ENCODE peak calls at places on chromosomes 11 and 22, in nine cellular contexts. One of them, this sample, is unnamed.
A peak's percentile ranks its signal among the peaks of the same experiment; 100 is the strongest.

GRCh38 chr11:6249822-6250555 is 9.6 kb upstream of the CCKBR start:
- DNase-seq in astrocyte of the spinal cord: peak; percentile 77
- DNase-seq in GM12865: no peak
- DNase-seq in HCEC 1CT: peak; percentile 50
- DNase-seq in amniotic stem cell: peak; percentile 40
- DNase-seq in GM23338: no peak
- DNase-seq in activated effector memory CD4-positive, alpha-beta T cell treated with Interleukin-2 at 50 U/mL for 16 hours: no peak
- DNase-seq in heart right ventricle: peak; percentile 73
- DNase-seq in dermis microvascular lymphatic vessel endothelial cell: no peak
- DNase-seq in this sample: peak; percentile 51

GRCh38 chr11:2137202-2138071 is 1.8 kb downstream of the IGF2 start:
- DNase-seq in astrocyte of the spinal cord: peak; percentile 83
- DNase-seq in GM12865: no peak
- DNase-seq in HCEC 1CT: peak; percentile 62
- DNase-seq in amniotic stem cell: peak; percentile 28
- DNase-seq in GM23338: peak; percentile 82
- DNase-seq in activated effector memory CD4-positive, alpha-beta T cell treated with Interleukin-2 at 50 U/mL for 16 hours: no peak
- DNase-seq in heart right ventricle: peak; percentile 72
- DNase-seq in dermis microvascular lymphatic vessel endothelial cell: no peak
- DNase-seq in this sample: no peak

GRCh38 chr11:126284829-126285228 is 1.9 kb downstream of the TIRAP start:
- DNase-seq in astrocyte of the spinal cord: peak; percentile 94
- DNase-seq in GM12865: peak; percentile 91
- DNase-seq in HCEC 1CT: peak; percentile 89
- DNase-seq in amniotic stem cell: peak; percentile 93
- DNase-seq in GM23338: no peak
- DNase-seq in activated effector memory CD4-positive, alpha-beta T cell treated with Interleukin-2 at 50 U/mL for 16 hours: peak; percentile 70
- DNase-seq in heart right ventricle: no peak
- DNase-seq in dermis microvascular lymphatic vessel endothelial cell: peak; percentile 60
- DNase-seq in this sample: peak; percentile 92

GRCh38 chr11:2932850-2933251 is 3.6 kb upstream of the PHLDA2 start:
- DNase-seq in astrocyte of the spinal cord: peak; percentile 81
- DNase-seq in GM12865: no peak
- DNase-seq in HCEC 1CT: no peak
- DNase-seq in amniotic stem cell: no peak
- DNase-seq in GM23338: no peak
- DNase-seq in activated effector memory CD4-positive, alpha-beta T cell treated with Interleukin-2 at 50 U/mL for 16 hours: no peak
- DNase-seq in heart right ventricle: no peak
- DNase-seq in dermis microvascular lymphatic vessel endothelial cell: no peak
- DNase-seq in this sample: peak; percentile 58

GRCh38 chr22:24189249-24190158 is 8.2 kb downstream of the SUSD2 start:
- DNase-seq in astrocyte of the spinal cord: peak; percentile 50
- DNase-seq in GM12865: peak; percentile 54
- DNase-seq in HCEC 1CT: peak; percentile 45
- DNase-seq in amniotic stem cell: no peak
- DNase-seq in GM23338: peak; percentile 90
- DNase-seq in activated effector memory CD4-positive, alpha-beta T cell treated with Interleukin-2 at 50 U/mL for 16 hours: no peak
- DNase-seq in heart right ventricle: peak; percentile 76
- DNase-seq in dermis microvascular lymphatic vessel endothelial cell: peak; percentile 36
- DNase-seq in this sample: no peak

GRCh38 chr22:17388235-17388634 is 19.0 kb downstream of the CECR2 start:
- DNase-seq in astrocyte of the spinal cord: no peak
- DNase-seq in GM12865: no peak
- DNase-seq in HCEC 1CT: no peak
- DNase-seq in amniotic stem cell: no peak
- DNase-seq in GM23338: peak; percentile 65
- DNase-seq in activated effector memory CD4-positive, alpha-beta T cell treated with Interleukin-2 at 50 U/mL for 16 hours: no peak
- DNase-seq in heart right ventricle: no peak
- DNase-seq in dermis microvascular lymphatic vessel endothelial cell: no peak
- DNase-seq in this sample: no peak

GRCh38 chr11:24453129-24453723 is 43.6 kb upstream of the LUZP2 start:
- DNase-seq in astrocyte of the spinal cord: peak; percentile 0
- DNase-seq in GM12865: no peak
- DNase-seq in HCEC 1CT: no peak
- DNase-seq in amniotic stem cell: no peak
- DNase-seq in GM23338: no peak
- DNase-seq in activated effector memory CD4-positive, alpha-beta T cell treated with Interleukin-2 at 50 U/mL for 16 hours: no peak
- DNase-seq in heart right ventricle: no peak
- DNase-seq in dermis microvascular lymphatic vessel endothelial cell: no peak
- DNase-seq in this sample: peak; percentile 49

GRCh38 chr11:4018641-4019040 is 76.0 kb upstream of the RRM1 start:
- DNase-seq in astrocyte of the spinal cord: no peak
- DNase-seq in GM12865: no peak
- DNase-seq in HCEC 1CT: no peak
- DNase-seq in amniotic stem cell: no peak
- DNase-seq in GM23338: no peak
- DNase-seq in activated effector memory CD4-positive, alpha-beta T cell treated with Interleukin-2 at 50 U/mL for 16 hours: no peak
- DNase-seq in heart right ventricle: no peak
- DNase-seq in dermis microvascular lymphatic vessel endothelial cell: no peak
- DNase-seq in this sample: no peak

GRCh38 chr22:33328789-33329296 is 270.7 kb upstream of the SYN3 start:
- DNase-seq in astrocyte of the spinal cord: peak; percentile 50
- DNase-seq in GM12865: peak; percentile 13
- DNase-seq in HCEC 1CT: no peak
- DNase-seq in amniotic stem cell: no peak
- DNase-seq in GM23338: peak; percentile 8
- DNase-seq in activated effector memory CD4-positive, alpha-beta T cell treated with Interleukin-2 at 50 U/mL for 16 hours: no peak
- DNase-seq in heart right ventricle: no peak
- DNase-seq in dermis microvascular lymphatic vessel endothelial cell: no peak
- DNase-seq in this sample: peak; percentile 94

GRCh38 chr11:67292671-67293070 is 3.6 kb downstream of the ANKRD13D start:
- DNase-seq in astrocyte of the spinal cord: no peak
- DNase-seq in GM12865: no peak
- DNase-seq in HCEC 1CT: no peak
- DNase-seq in amniotic stem cell: no peak
- DNase-seq in GM23338: no peak
- DNase-seq in activated effector memory CD4-positive, alpha-beta T cell treated with Interleukin-2 at 50 U/mL for 16 hours: no peak
- DNase-seq in heart right ventricle: no peak
- DNase-seq in dermis microvascular lymphatic vessel endothelial cell: no peak
- DNase-seq in this sample: no peak

GRCh38 chr22:46146329-46146728 is 4.0 kb upstream of the PPARA start:
- DNase-seq in astrocyte of the spinal cord: no peak
- DNase-seq in GM12865: no peak
- DNase-seq in HCEC 1CT: no peak
- DNase-seq in amniotic stem cell: no peak
- DNase-seq in GM23338: no peak
- DNase-seq in activated effector memory CD4-positive, alpha-beta T cell treated with Interleukin-2 at 50 U/mL for 16 hours: no peak
- DNase-seq in heart right ventricle: no peak
- DNase-seq in dermis microvascular lymphatic vessel endothelial cell: no peak
- DNase-seq in this sample: no peak

GRCh38 chr11:69854719-69855118 is 35.5 kb upstream of the FGF3 start:
- DNase-seq in astrocyte of the spinal cord: no peak
- DNase-seq in GM12865: no peak
- DNase-seq in HCEC 1CT: peak; percentile 56
- DNase-seq in amniotic stem cell: no peak
- DNase-seq in GM23338: no peak
- DNase-seq in activated effector memory CD4-positive, alpha-beta T cell treated with Interleukin-2 at 50 U/mL for 16 hours: no peak
- DNase-seq in heart right ventricle: no peak
- DNase-seq in dermis microvascular lymphatic vessel endothelial cell: no peak
- DNase-seq in this sample: peak; percentile 93

GRCh38 chr22:45828836-45829235 is 148.1 kb downstream of the WNT7B start:
- DNase-seq in astrocyte of the spinal cord: no peak
- DNase-seq in GM12865: no peak
- DNase-seq in HCEC 1CT: no peak
- DNase-seq in amniotic stem cell: no peak
- DNase-seq in GM23338: no peak
- DNase-seq in activated effector memory CD4-positive, alpha-beta T cell treated with Interleukin-2 at 50 U/mL for 16 hours: no peak
- DNase-seq in heart right ventricle: no peak
- DNase-seq in dermis microvascular lymphatic vessel endothelial cell: no peak
- DNase-seq in this sample: no peak

GRCh38 chr11:120404495-120404894 is 68.3 kb downstream of the ARHGEF12 start:
- DNase-seq in astrocyte of the spinal cord: no peak
- DNase-seq in GM12865: no peak
- DNase-seq in HCEC 1CT: no peak
- DNase-seq in amniotic stem cell: no peak
- DNase-seq in GM23338: peak; percentile 68
- DNase-seq in activated effector memory CD4-positive, alpha-beta T cell treated with Interleukin-2 at 50 U/mL for 16 hours: no peak
- DNase-seq in heart right ventricle: no peak
- DNase-seq in dermis microvascular lymphatic vessel endothelial cell: peak; percentile 69
- DNase-seq in this sample: no peak

GRCh38 chr11:61126266-61126665 is 24.0 kb downstream of the CD5 start:
- DNase-seq in astrocyte of the spinal cord: no peak
- DNase-seq in GM12865: no peak
- DNase-seq in HCEC 1CT: no peak
- DNase-seq in amniotic stem cell: no peak
- DNase-seq in GM23338: no peak
- DNase-seq in activated effector memory CD4-positive, alpha-beta T cell treated with Interleukin-2 at 50 U/mL for 16 hours: no peak
- DNase-seq in heart right ventricle: peak; percentile 48
- DNase-seq in dermis microvascular lymphatic vessel endothelial cell: no peak
- DNase-seq in this sample: no peak

GRCh38 chr22:50641696-50642607 is 14.0 kb upstream of the ARSA start:
- DNase-seq in astrocyte of the spinal cord: peak; percentile 34
- DNase-seq in GM12865: peak; percentile 13
- DNase-seq in HCEC 1CT: no peak
- DNase-seq in amniotic stem cell: no peak
- DNase-seq in GM23338: peak; percentile 92
- DNase-seq in activated effector memory CD4-positive, alpha-beta T cell treated with Interleukin-2 at 50 U/mL for 16 hours: no peak
- DNase-seq in heart right ventricle: peak; percentile 41
- DNase-seq in dermis microvascular lymphatic vessel endothelial cell: peak; percentile 60
- DNase-seq in this sample: peak; percentile 10

GRCh38 chr11:60280412-60280811 is at the start of gene MS4A4A:
- DNase-seq in astrocyte of the spinal cord: no peak
- DNase-seq in GM12865: no peak
- DNase-seq in HCEC 1CT: no peak
- DNase-seq in amniotic stem cell: no peak
- DNase-seq in GM23338: no peak
- DNase-seq in activated effector memory CD4-positive, alpha-beta T cell treated with Interleukin-2 at 50 U/mL for 16 hours: no peak
- DNase-seq in heart right ventricle: no peak
- DNase-seq in dermis microvascular lymphatic vessel endothelial cell: no peak
- DNase-seq in this sample: no peak

GRCh38 chr22:42857845-42858481 is 890 bp upstream of the ARFGAP3 start:
- DNase-seq in astrocyte of the spinal cord: no peak
- DNase-seq in GM12865: no peak
- DNase-seq in HCEC 1CT: no peak
- DNase-seq in amniotic stem cell: no peak
- DNase-seq in GM23338: no peak
- DNase-seq in activated effector memory CD4-positive, alpha-beta T cell treated with Interleukin-2 at 50 U/mL for 16 hours: no peak
- DNase-seq in heart right ventricle: no peak
- DNase-seq in dermis microvascular lymphatic vessel endothelial cell: peak; percentile 43
- DNase-seq in this sample: no peak

GRCh38 chr11:124481365-124482323 is 36.1 kb upstream of the OR8B8 start:
- DNase-seq in astrocyte of the spinal cord: peak; percentile 50
- DNase-seq in GM12865: peak; percentile 9
- DNase-seq in HCEC 1CT: peak; percentile 42
- DNase-seq in amniotic stem cell: no peak
- DNase-seq in GM23338: peak; percentile 65
- DNase-seq in activated effector memory CD4-positive, alpha-beta T cell treated with Interleukin-2 at 50 U/mL for 16 hours: no peak
- DNase-seq in heart right ventricle: no peak
- DNase-seq in dermis microvascular lymphatic vessel endothelial cell: no peak
- DNase-seq in this sample: peak; percentile 44

GRCh38 chr11:18798941-18799469 is 7.4 kb upstream of the PTPN5 start:
- DNase-seq in astrocyte of the spinal cord: no peak
- DNase-seq in GM12865: no peak
- DNase-seq in HCEC 1CT: no peak
- DNase-seq in amniotic stem cell: no peak
- DNase-seq in GM23338: no peak
- DNase-seq in activated effector memory CD4-positive, alpha-beta T cell treated with Interleukin-2 at 50 U/mL for 16 hours: no peak
- DNase-seq in heart right ventricle: no peak
- DNase-seq in dermis microvascular lymphatic vessel endothelial cell: no peak
- DNase-seq in this sample: peak; percentile 66

GRCh38 chr11:7830740-7831139 is 34.0 kb upstream of the OR5P2 start:
- DNase-seq in astrocyte of the spinal cord: no peak
- DNase-seq in GM12865: no peak
- DNase-seq in HCEC 1CT: no peak
- DNase-seq in amniotic stem cell: no peak
- DNase-seq in GM23338: no peak
- DNase-seq in activated effector memory CD4-positive, alpha-beta T cell treated with Interleukin-2 at 50 U/mL for 16 hours: no peak
- DNase-seq in heart right ventricle: no peak
- DNase-seq in dermis microvascular lymphatic vessel endothelial cell: no peak
- DNase-seq in this sample: no peak

GRCh38 chr22:50009765-50010675 is 2.5 kb downstream of the IL17REL start:
- DNase-seq in astrocyte of the spinal cord: no peak
- DNase-seq in GM12865: no peak
- DNase-seq in HCEC 1CT: no peak
- DNase-seq in amniotic stem cell: no peak
- DNase-seq in GM23338: no peak
- DNase-seq in activated effector memory CD4-positive, alpha-beta T cell treated with Interleukin-2 at 50 U/mL for 16 hours: no peak
- DNase-seq in heart right ventricle: no peak
- DNase-seq in dermis microvascular lymphatic vessel endothelial cell: no peak
- DNase-seq in this sample: no peak

GRCh38 chr11:70381872-70382842 is 16.2 kb upstream of the CTTN start:
- DNase-seq in astrocyte of the spinal cord: peak; percentile 80
- DNase-seq in GM12865: no peak
- DNase-seq in HCEC 1CT: peak; percentile 35
- DNase-seq in amniotic stem cell: peak; percentile 4
- DNase-seq in GM23338: peak; percentile 49
- DNase-seq in activated effector memory CD4-positive, alpha-beta T cell treated with Interleukin-2 at 50 U/mL for 16 hours: no peak
- DNase-seq in heart right ventricle: no peak
- DNase-seq in dermis microvascular lymphatic vessel endothelial cell: no peak
- DNase-seq in this sample: no peak

GRCh38 chr11:926341-926916 is 759 bp downstream of the AP2A2 start:
- DNase-seq in astrocyte of the spinal cord: peak; percentile 49
- DNase-seq in GM12865: no peak
- DNase-seq in HCEC 1CT: peak; percentile 44
- DNase-seq in amniotic stem cell: peak; percentile 44
- DNase-seq in GM23338: no peak
- DNase-seq in activated effector memory CD4-positive, alpha-beta T cell treated with Interleukin-2 at 50 U/mL for 16 hours: no peak
- DNase-seq in heart right ventricle: no peak
- DNase-seq in dermis microvascular lymphatic vessel endothelial cell: peak; percentile 62
- DNase-seq in this sample: no peak

GRCh38 chr11:73139476-73140198 is 2.5 kb downstream of the FCHSD2 start:
- DNase-seq in astrocyte of the spinal cord: peak; percentile 66
- DNase-seq in GM12865: no peak
- DNase-seq in HCEC 1CT: peak; percentile 29
- DNase-seq in amniotic stem cell: no peak
- DNase-seq in GM23338: no peak
- DNase-seq in activated effector memory CD4-positive, alpha-beta T cell treated with Interleukin-2 at 50 U/mL for 16 hours: no peak
- DNase-seq in heart right ventricle: no peak
- DNase-seq in dermis microvascular lymphatic vessel endothelial cell: peak; percentile 61
- DNase-seq in this sample: no peak

This sample was measured in foreskin keratinocyte.